ENCODE peak calls at places on chromosomes 3 and 15, in nine cellular contexts. W, Y, R, A, N, E, V, K and Q are unnamed samples. For H3K9me3, the result is how much of the 10 kb centered on the place peaks cover.

GRCh38 chr3:119557874-119558264 is 1.5 kb downstream of the CD80 start:
- DNase-seq in K (no peak), V (no peak), A (no peak), Y (no peak), N (no peak), W (no peak), R (no peak), E (no peak), Q (no peak)

GRCh38 chr3:195113536-195113935 is 157.4 kb downstream of the XXYLT1 start:
- DNase-seq in A (no peak), N (no peak), R (no peak), V (no peak), E (no peak), K (no peak), W (no peak), Y (no peak), Q (no peak)

GRCh38 chr3:54988302-54989022 is 60.6 kb upstream of the LRTM1 start:
- DNase-seq in E (peak), N (no peak), A (no peak), V (no peak), R (no peak), W (no peak), Y (peak), K (no peak), Q (no peak)

GRCh38 chr15:95470997-95471692 is 859.4 kb upstream of the NR2F2 start:
- DNase-seq in E (no peak), K (no peak), V (no peak), R (no peak), A (no peak), Y (peak), W (no peak), N (no peak), Q (no peak)

GRCh38 chr3:30770387-30770786 is 124.1 kb downstream of the GADL1 start:
- DNase-seq in K (no peak), E (no peak), W (no peak), N (no peak), Y (no peak), R (peak), V (peak), A (peak), Q (peak)

GRCh38 chr15:32959077-32959476 is 235.4 kb downstream of the FMN1 start:
- DNase-seq in Y (no peak), W (no peak), K (no peak), E (no peak), N (no peak), A (no peak), R (no peak), V (no peak), Q (no peak)

GRCh38 chr3:195929452-195929851 is 21.1 kb upstream of the TNK2 start:
- DNase-seq in E (no peak), V (no peak), R (no peak), A (no peak), Y (no peak), W (no peak), K (no peak), N (no peak), Q (no peak)

GRCh38 chr15:61051570-61052031 is 177.5 kb downstream of the RORA start:
- DNase-seq in V (peak), N (no peak), K (no peak), E (peak), R (no peak), W (no peak), Y (peak), A (no peak), Q (no peak)

GRCh38 chr15:66838671-66839239 is 136.7 kb downstream of the SMAD6 start:
- DNase-seq in N (no peak), Y (no peak), V (peak), W (no peak), R (no peak), E (no peak), A (peak), K (no peak), Q (no peak)

GRCh38 chr3:38168988-38169363 is 3.6 kb downstream of the OXSR1 start:
- DNase-seq in Y (no peak), W (no peak), A (no peak), K (no peak), V (no peak), R (no peak), E (no peak), N (no peak), Q (no peak)

GRCh38 chr3:127676456-127676855 is 3.7 kb downstream of the ABTB1 start:
- DNase-seq in N (no peak), V (no peak), W (no peak), E (no peak), R (no peak), A (no peak), Y (peak), K (no peak), Q (no peak)

GRCh38 chr3:196837819-196838420 is 29.8 kb upstream of the SENP5 start:
- DNase-seq in N (peak), R (peak), K (no peak), V (peak), E (peak), A (peak), W (peak), Y (peak), Q (no peak)

GRCh38 chr3:197883541-197883940 is 66.4 kb upstream of the RPL35A start:
- DNase-seq in Y (no peak), V (no peak), W (no peak), A (no peak), N (no peak), E (no peak), K (no peak), R (no peak), Q (no peak)

GRCh38 chr3:184592411-184593200 is 31.0 kb downstream of the EPHB3 start:
- DNase-seq in W (no peak), K (no peak), N (no peak), Y (no peak), R (no peak), V (no peak), E (no peak), A (no peak), Q (no peak)

DNA sequence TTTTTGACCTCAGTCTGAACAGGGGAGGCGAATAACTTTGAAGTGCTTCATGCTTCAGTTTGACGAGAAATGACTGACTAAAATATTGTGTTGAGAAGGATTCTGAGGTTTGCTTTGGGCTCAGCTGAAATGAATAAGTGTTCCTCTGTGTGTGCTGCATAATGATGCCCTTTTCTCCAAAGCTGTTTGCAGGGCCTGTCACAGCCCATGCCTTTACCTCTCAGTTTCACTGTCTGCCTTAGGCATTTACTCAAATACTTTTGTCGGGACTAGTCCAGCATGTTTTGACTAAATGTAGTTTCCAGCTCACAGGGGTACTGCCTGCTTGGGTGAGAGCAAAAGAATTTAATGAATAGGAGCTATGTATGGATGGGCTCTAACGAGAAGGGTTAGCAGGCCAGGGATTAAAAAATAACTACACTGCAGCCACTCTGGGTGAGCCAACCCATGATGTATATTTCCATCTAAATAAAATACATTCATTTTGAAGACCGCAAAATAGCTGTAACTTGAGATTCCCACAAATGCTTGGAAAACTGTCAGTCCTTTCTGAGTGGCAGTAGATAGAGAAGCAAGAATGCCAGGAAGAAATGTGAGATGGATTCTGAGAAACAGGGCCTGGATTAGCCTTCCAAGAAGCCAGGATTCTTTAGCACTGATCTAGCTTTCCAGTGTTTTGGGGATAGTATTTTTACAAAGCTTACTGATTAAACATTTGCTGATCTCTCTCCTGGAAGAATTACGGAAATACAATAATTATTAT is 549.2 kb upstream of the TBL1XR1 start:
- DNase-seq in N (no peak), A (no peak), Y (no peak), W (no peak), E (no peak), R (no peak), V (no peak), K (no peak), Q (no peak)
- H3K9me3 ChIP-seq in N (under half), A (under half), Y (under half), W (under half), E (under half), R (under half), V (under half), K (under half), Q (under half)

DNA sequence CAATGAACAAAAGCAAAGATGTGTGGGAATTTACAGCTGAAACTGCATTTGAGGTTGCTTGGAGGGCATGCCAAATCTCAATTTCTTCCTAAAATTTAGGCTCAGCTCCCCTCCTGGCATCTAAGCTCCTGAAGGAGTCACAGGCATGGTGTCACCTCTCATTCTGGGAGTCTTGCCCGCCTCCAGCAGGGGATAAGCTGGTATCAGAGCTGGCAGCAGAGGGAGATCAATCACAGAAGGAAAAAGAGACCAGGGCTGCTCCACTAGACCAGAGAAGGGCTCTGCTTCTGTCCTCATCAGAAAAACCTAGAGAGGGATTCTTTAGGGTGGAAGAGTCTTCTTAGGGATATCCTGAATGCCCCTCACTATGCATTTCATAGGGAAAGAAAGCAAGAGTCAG is 150.4 kb upstream of the SLC6A11 start:
- DNase-seq in R (no peak), A (no peak), Y (no peak), V (no peak), E (no peak), W (no peak), K (no peak), N (no peak), Q (no peak)
- H3K4me3 ChIP-seq in R (no peak), A (no peak), Y (no peak), V (no peak), E (no peak), W (no peak), K (no peak), N (no peak), Q (no peak)

DNA sequence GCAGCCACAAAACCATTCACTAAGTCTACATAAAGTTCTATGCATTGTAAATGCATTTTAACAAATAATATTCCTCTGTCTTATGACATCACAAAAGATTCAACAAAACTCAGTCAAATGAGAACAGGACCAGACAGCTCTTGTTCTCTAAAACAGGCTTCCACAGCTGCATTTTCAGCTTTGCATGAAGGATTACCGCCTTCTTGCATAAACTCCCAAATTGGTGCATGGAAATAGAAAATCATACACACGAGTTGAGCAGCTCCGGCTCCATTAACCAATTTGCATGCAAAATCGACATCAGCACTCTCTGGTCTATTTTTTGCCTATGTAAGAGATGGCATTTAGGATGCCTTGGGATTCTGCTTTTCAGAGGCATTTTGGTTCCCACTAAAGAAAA is 66.3 kb downstream of the RFTN1 start:
- DNase-seq in Y (no peak), R (no peak), E (no peak), V (no peak), K (no peak), N (no peak), A (no peak), W (no peak), Q (no peak)
- H3K27ac ChIP-seq in Y (no peak), R (no peak), E (peak), V (no peak), K (peak), N (no peak), A (no peak), W (no peak), Q (no peak)

DNA sequence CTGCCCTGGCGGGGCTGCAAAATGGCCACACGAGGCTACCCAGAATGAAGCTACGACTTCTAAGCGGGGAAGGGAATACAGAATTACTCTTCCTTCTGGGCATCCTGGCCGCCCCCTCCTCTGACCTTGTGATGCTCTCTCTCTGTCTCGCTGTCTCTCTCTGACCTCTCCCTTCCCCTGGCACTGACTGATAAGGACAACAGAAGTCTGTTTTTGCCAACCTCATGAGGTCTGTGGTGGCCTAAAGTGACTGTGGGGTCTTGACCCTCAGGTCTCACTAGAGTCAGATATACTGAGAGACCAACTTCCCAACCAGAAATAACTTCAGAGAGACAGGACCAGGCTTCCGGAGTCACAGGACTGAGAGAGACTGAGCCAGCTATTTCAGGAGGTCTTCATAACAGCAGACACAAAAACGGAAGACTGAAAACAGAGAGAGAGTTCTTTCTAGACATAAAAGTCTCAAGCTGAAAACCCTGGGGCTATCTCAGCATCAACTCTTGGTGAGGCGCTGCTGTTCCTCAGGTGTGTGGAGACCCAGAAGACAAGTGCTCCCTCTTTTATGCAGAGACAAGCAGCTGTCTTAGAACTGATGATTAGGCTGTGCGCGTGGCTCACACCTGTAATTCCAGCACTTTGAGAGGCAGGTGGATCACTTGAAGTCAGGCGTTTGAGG is 38.2 kb upstream of the CFAP161 start:
- DNase-seq in V (no peak), W (no peak), N (no peak), R (no peak), A (no peak), K (no peak), E (no peak), Y (no peak), Q (no peak)
- H3K9me3 ChIP-seq in V (under half), W (under half), N (under half), R (under half), A (under half), K (under half), E (under half), Y (under half), Q (under half)

DNA sequence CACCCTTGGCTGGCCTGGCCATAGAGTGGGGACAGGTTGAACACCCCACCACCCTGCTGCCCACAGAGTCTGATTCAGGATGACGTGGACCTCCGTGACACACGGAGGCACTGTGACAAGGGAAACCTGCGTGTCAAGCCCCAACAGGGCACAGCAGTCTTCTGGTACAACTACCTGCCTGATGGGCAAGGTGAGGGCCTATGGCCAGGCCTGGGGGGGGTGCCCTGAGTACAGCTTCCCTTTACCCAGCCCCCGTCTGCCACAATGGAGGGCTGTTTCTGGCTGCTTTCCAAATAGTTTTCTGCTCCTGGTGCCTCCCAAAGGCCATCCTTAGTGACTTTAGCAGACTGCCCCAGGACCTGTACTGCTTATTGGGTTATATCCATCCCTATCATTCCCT is 1.2 kb upstream of the WDR6 start:
- DNase-seq in R (no peak), V (no peak), Y (no peak), W (no peak), K (no peak), E (no peak), N (no peak), A (no peak), Q (no peak)
- H3K4me3 ChIP-seq in R (no peak), V (peak), Y (no peak), W (peak), K (peak), E (peak), N (peak), A (peak), Q (no peak)

GRCh38 chr15:75651810-75652543 is 4.3 kb downstream of the SNX33 start:
- DNase-seq in E (no peak), N (no peak), V (no peak), A (no peak), K (no peak), R (no peak), Y (no peak), W (no peak), Q (no peak)
- H3K27ac ChIP-seq in E (peak), N (no peak), V (peak), A (peak), K (peak), R (peak), Y (peak), W (peak), Q (peak)

DNA sequence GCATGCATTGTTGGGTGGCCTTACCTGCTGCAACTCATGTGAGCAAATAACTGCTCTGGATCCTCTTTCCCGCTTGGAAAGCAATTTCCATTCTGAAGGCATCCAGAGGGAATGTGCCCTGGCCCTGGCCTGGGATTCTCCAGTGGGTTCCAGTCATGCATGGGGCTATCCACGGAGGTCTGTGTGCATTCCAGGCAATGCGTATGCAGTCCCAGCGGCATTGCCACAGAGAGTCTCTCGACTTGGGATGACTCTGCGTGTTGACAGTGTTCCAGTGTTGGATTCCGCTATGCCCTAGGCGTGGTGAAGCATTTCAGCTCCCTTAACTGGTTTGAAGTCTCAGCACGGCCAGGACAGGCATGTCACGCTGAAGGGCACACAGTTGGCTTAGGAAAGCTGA is 113.9 kb downstream of the SNRPN start:
- DNase-seq in E (no peak), K (no peak), W (no peak), R (no peak), Y (no peak), A (no peak), N (no peak), V (no peak), Q (no peak)
- H3K9me3 ChIP-seq in E (half or more), K (half or more), W (half or more), R (under half), Y (under half), A (half or more), N (half or more), V (half or more), Q (half or more)

DNA sequence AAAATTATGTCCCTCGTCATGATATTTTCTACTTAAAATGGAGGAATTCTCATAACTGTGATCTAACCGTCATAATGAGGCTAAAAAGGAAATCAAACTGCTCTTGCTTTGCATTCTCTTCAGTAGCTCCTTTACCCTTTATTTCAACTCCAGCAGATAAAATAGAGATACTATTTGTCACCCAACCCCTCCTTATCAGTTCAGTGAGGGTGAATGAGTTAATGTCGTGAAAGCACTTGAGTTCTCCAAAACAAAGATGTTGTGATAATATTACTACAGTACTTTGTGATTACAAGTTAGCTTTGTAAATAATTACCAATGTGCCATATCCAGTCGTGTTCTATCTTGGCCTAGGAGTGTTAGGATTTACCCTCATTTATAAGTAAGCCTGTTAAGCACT is 63.4 kb upstream of the ANKRD28 start:
- DNase-seq in N (no peak), K (no peak), E (no peak), V (no peak), A (no peak), Y (no peak), W (no peak), R (no peak), Q (no peak)
- H3K4me3 ChIP-seq in N (no peak), K (peak), E (peak), V (peak), A (no peak), Y (no peak), W (peak), R (no peak), Q (no peak)

GRCh38 chr3:182711261-182711683 is 82.0 kb upstream of the ATP11B start:
- DNase-seq in Y (no peak), W (no peak), V (no peak), K (no peak), N (no peak), R (no peak), E (no peak), A (no peak), Q (no peak)

GRCh38 chr3:182711853-182712252 is 81.5 kb upstream of the ATP11B start:
- DNase-seq in K (no peak), R (no peak), E (no peak), W (no peak), A (no peak), V (no peak), Y (no peak), N (no peak), Q (no peak)

GRCh38 chr3:182708810-182709209 is 84.5 kb upstream of the ATP11B start:
- DNase-seq in E (no peak), W (no peak), R (no peak), Y (no peak), A (no peak), K (no peak), V (no peak), N (no peak), Q (no peak)

GRCh38 chr3:182709306-182709705 is 84.0 kb upstream of the ATP11B start:
- DNase-seq in R (no peak), V (no peak), W (no peak), N (no peak), K (no peak), A (no peak), Y (no peak), E (no peak), Q (no peak)

DNA sequence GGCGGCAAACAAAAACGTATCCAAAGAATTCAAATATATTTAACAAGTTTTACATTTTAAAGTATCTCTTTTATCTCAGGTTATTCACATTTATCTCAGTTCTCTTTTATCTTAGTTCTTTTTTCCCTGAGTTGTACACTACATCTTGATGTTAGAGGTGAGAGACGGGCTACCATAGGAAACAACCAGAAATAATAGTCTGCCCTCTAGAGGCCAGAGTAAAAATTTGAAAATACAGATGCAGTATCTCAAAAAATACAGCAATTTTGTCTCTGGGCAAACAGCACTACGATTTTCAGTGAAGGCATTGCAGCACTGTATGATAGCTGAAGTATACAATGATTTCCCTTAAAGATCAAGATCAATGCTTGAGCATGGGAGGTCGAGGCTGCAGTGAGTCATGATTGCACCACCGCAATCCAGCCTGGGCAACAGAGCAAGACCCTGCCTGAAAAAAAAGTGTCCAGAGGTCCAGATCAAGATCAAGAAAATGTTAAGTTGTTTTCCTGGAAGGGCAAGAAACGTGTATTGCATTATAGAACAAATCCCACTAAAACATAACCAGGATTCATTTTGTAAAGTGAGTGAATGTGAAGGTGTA is 82.6 kb upstream of the ATP11B start:
- DNase-seq in K (no peak), N (no peak), Y (no peak), V (peak), A (peak), W (no peak), R (no peak), E (no peak), Q (no peak)
- H3K27ac ChIP-seq in K (no peak), N (no peak), Y (no peak), V (no peak), A (no peak), W (no peak), R (no peak), E (no peak), Q (no peak)